ENCODE peak calls at places on chromosomes 11 and 22, in four cellular contexts. L is ascending aorta, M is bronchial epithelial cell, W is osteocyte. S is an unnamed sample.

GRCh38 chr11:122665882-122666281 is 10.4 kb downstream of the UBASH3B start:
- DNase-seq in L (no peak), M (no peak), W (no peak), S (no peak)

GRCh38 chr22:49966716-49967332 is 6.3 kb downstream of the PIM3 start:
- DNase-seq in L (peak; percentile 75), M (no peak), W (no peak), S (peak; percentile 45)

GRCh38 chr11:123316003-123316402 is 114.1 kb upstream of the GRAMD1B start:
- DNase-seq in L (no peak), M (no peak), W (no peak), S (no peak)

GRCh38 chr22:17258015-17258827 is 39.0 kb upstream of the ADA2 start:
- DNase-seq in L (no peak), M (peak; percentile 53), W (no peak), S (peak; percentile 43)

GRCh38 chr22:46579751-46580449 is 40.3 kb upstream of the GRAMD4 start:
- DNase-seq in L (no peak), M (no peak), W (no peak), S (no peak)

GRCh38 chr11:105179542-105180278 is 40.1 kb upstream of the CARD18 start:
- DNase-seq in L (no peak), M (no peak), W (no peak), S (no peak)

GRCh38 chr22:50576070-50576469 is 2.2 kb downstream of the CPT1B start:
- DNase-seq in L (no peak), M (peak; percentile 51), W (no peak), S (peak; percentile 67)

GRCh38 chr11:132093861-132094260 is 723.4 kb downstream of the NTM start:
- DNase-seq in L (no peak), M (no peak), W (no peak), S (no peak)

GRCh38 chr11:72451836-72452376 is 17.6 kb upstream of the CLPB start:
- DNase-seq in L (no peak), M (no peak), W (no peak), S (no peak)

GRCh38 chr11:76736773-76737495 is 46.2 kb upstream of the TSKU start:
- DNase-seq in L (no peak), M (no peak), W (no peak), S (no peak)

DNA sequence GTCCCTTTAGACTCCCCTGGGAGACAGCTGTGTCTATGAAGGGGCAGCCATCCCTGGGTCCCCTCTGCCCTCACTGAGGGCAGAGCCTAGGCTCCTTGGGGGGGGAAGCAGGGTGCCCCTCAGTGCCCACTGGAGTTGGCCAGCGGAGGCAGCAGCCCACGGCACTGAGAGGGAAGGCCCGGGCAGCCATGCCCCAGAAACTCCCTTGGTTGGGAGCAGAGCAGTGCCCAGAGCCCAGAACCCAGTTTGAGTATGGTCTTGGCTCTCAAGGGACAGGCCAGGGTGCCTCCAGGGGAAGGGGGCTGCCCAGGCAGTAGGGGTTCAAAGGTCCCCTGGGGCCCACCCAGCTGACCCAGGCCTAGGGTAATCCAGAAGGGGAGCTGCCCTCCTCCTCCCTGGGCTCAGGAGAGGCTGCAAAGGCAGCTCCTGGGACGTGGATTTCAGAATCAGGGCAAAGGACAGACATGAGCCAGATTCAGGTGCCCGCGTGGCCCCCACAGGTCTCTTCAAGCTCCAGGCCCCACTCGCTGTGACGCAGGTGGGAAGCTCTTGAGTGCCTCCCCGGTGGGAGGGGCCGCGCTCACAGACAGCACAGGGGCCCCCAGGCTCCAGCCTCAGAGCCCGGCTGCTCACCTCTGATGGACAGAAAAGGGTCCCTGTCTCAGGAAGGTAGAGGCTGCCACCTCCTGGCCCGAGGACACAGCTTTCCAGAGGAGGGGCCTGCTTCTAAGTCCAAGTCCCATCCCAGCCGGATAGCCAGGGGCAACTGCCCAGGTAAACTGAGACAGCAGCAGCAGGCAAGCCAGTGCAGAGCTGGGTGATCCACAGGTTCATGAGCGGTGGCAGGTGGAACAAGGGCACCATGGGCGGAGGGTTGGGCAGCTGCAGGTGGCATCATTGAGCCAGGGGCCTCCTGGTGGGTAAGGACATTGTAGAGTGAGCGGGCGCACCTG is 2.6 kb downstream of the C11orf21 start:
- DNase-seq in L (peak; percentile 65), M (peak; percentile 44), W (peak; percentile 75), S (peak; percentile 85)
- TF ChIP-seq CTCF in L (no peak), M (peak; percentile 91), W (peak; percentile 29), S (peak; percentile 35)

GRCh38 chr11:121326230-121326629 is 33.7 kb downstream of the SC5D start:
- DNase-seq in L (no peak), M (no peak), W (no peak), S (no peak)

GRCh38 chr11:121318848-121319834 is 26.6 kb downstream of the SC5D start:
- DNase-seq in L (no peak), M (peak; percentile 48), W (no peak), S (peak; percentile 61)

GRCh38 chr11:121321614-121322243 is 29.2 kb downstream of the SC5D start:
- DNase-seq in L (no peak), M (peak; percentile 38), W (no peak), S (no peak)

GRCh38 chr11:121328213-121328966 is 35.8 kb downstream of the SC5D start:
- DNase-seq in L (no peak), M (no peak), W (no peak), S (no peak)

GRCh38 chr11:121323208-121323607 is 30.6 kb downstream of the SC5D start:
- DNase-seq in L (no peak), M (no peak), W (no peak), S (no peak)
- TF ChIP-seq CTCF in L (no peak), M (no peak), W (no peak), S (peak; percentile 2)

DNA sequence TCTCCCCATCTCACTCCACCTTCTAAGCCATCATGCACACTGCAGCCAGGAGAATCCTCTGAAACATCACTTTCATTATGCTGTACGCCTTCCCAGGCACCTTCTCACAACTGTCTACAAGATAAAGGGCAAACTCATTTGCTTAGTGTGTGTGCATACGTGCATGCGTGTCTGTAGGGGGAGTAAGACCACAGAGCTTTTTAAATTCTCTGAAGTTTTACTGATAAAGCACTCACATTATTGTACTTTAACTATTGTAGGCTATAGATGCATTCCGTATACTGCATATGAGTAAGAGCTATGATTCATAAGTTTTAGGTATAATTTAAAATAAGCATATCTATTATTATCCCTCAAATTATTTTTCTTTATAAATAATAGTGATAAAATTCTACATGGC is 15.3 kb upstream of the ANKK1 start:
- DNase-seq in L (no peak), M (peak; percentile 38), W (no peak), S (no peak)
- TF ChIP-seq CTCF in L (no peak), M (no peak), W (peak; percentile 12), S (no peak)

GRCh38 chr22:19706661-19707151 is 7.6 kb upstream of the SEPTIN5 start:
- DNase-seq in L (peak; percentile 7), M (no peak), W (no peak), S (no peak)

GRCh38 chr22:19704355-19705015 is 9.8 kb upstream of the SEPTIN5 start:
- DNase-seq in L (no peak), M (no peak), W (no peak), S (no peak)

GRCh38 chr22:19707347-19708322 is 6.7 kb upstream of the SEPTIN5 start:
- DNase-seq in L (peak; percentile 57), M (no peak), W (no peak), S (no peak)

GRCh38 chr22:19703869-19704268 is 10.4 kb upstream of the SEPTIN5 start:
- DNase-seq in L (no peak), M (no peak), W (no peak), S (no peak)

DNA sequence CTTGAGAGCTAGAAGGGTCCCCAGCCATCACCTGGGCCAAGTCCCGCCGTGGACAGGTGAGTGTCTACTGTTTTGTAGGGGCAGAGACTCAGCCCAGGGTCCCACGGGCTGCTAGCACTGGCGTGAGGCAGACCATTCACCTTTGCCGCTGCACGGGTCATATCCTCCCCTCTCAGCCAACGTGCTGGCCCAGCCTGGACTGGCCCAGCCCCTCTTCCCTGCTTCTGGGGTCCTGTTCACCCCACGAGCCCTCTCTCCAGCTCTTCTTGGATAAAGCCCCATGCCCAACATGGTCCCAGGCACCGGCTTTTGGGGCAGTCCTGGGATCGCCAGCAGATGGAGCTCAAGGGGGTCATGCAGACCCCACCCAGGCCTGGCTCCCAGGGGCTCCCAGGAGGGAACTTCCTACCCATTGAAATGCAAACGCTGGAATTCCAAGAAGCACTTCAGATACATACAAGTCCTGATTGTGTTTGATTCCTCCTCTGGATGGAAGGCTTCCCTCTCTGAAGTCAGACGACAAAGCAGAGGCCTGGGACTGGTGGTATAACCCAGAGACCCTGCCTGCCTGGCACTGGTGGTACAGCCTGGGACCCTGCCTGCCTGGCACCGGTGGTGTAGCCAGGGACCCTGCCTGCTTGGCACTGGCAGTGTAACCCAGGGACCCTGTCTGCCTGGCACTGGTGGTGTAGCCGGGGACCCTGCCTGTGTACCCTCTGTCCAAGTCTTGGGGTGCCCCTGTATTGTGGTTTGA is 8.9 kb upstream of the SEPTIN5 start:
- DNase-seq in L (no peak), M (no peak), W (no peak), S (no peak)
- TF ChIP-seq CTCF in L (no peak), M (no peak), W (peak; percentile 24), S (no peak)

DNA sequence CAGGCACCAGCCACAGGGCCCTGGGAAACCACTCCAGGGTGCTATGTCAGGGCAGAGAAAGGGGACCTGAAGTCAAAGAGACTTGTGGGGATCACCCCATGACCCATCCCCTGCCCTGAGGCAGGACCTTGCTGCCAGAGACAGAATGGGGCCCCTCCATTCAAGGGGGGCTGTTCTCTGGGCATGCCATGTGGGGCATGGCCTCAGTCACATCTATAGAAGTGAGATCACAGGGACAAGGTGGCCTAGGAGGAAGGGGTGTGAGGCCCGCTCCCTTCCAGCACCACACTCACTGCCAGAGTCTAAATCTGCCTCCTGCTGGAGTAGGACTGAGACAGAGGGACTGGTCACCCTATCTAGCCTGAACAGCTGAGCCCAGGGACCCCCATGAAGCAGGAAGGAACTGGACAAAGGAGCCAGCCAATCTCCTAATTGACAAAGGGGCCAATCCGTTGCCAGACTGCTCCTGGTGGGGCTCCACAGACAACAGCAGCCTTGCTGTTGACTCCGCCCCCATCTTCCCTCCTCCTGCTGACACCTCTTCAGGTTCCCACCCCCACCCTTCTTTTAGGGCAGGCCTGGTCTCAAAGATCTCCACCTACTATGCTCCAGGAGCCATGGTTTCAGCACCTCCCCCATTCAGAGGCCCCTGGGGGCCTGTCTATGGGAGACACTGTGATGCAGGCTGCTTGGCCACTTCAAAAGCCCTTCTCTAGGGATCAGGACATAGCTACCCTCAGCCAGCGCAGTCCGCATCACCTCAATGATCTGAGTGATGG is 26.0 kb downstream of the NEAT1 start:
- DNase-seq in L (peak; percentile 72), M (peak; percentile 74), W (no peak), S (no peak)
- TF ChIP-seq CTCF in L (no peak), M (no peak), W (no peak), S (no peak)

GRCh38 chr11:2818503-2818902 is 67.1 kb downstream of the CDKN1C start:
- DNase-seq in L (no peak), M (no peak), W (no peak), S (no peak)
- TF ChIP-seq CTCF in L (no peak), M (no peak), W (no peak), S (no peak)

GRCh38 chr22:20857838-20858614 is 585 bp downstream of the PI4KA start:
- DNase-seq in L (peak; percentile 92), M (peak; percentile 49), W (peak; percentile 95), S (peak; percentile 94)
- TF ChIP-seq CTCF in L (no peak), M (no peak), W (no peak), S (no peak)